ENCODE peak calls at places on chromosomes 5 and 9, in seven cellular contexts. W is H1, P is K562, D is HCT116, B is GM12878, Q is GM23338, O is HepG2. Z is an unnamed sample.
A peak's percentile ranks its signal among the peaks of the same experiment; 100 is the strongest.

GRCh38 chr5:115840825-115841224 is 540 bp downstream of the ATG12 start:
- DNase-seq in W (no peak), P (no peak), D (no peak), B (no peak), Q (no peak), O (no peak), Z (peak; percentile 39)

GRCh38 chr5:40985501-40985900 is 76.2 kb downstream of the C7 start:
- DNase-seq in W (no peak), P (no peak), D (no peak), B (no peak), Q (no peak), O (no peak), Z (no peak)

GRCh38 chr5:147445951-147446350 is 63.9 kb downstream of the DPYSL3 start:
- DNase-seq in W (no peak), P (no peak), D (no peak), B (no peak), Q (no peak), O (no peak), Z (no peak)

GRCh38 chr5:68924490-68925145 is 169.2 kb upstream of the SLC30A5 start:
- DNase-seq in W (no peak), P (no peak), D (no peak), B (no peak), Q (no peak), O (peak; percentile 86), Z (no peak)

GRCh38 chr5:66193419-66193818 is 49.3 kb downstream of the SREK1 start:
- DNase-seq in W (no peak), P (no peak), D (no peak), B (no peak), Q (no peak), O (no peak), Z (no peak)

GRCh38 chr5:81850932-81851331 is 100.0 kb upstream of the SSBP2 start:
- DNase-seq in W (no peak), P (no peak), D (no peak), B (no peak), Q (no peak), O (no peak), Z (no peak)

GRCh38 chr5:32058101-32058500 is 116.0 kb downstream of the GOLPH3 start:
- DNase-seq in W (no peak), P (no peak), D (no peak), B (no peak), Q (no peak), O (no peak), Z (no peak)

GRCh38 chr9:3912817-3913216 is 387.0 kb upstream of the RFX3 start:
- DNase-seq in W (no peak), P (no peak), D (no peak), B (no peak), Q (no peak), O (no peak), Z (no peak)

GRCh38 chr5:17154211-17154996 is 63.0 kb upstream of the BASP1 start:
- DNase-seq in W (no peak), P (no peak), D (no peak), B (no peak), Q (no peak), O (no peak), Z (peak; percentile 72)

GRCh38 chr9:27530915-27531762 is 1.5 kb upstream of the MOB3B start:
- DNase-seq in W (no peak), P (peak; percentile 39), D (no peak), B (no peak), Q (no peak), O (no peak), Z (no peak)

GRCh38 chr9:75847085-75847484 is 43.4 kb upstream of the PCSK5 start:
- DNase-seq in W (no peak), P (no peak), D (no peak), B (no peak), Q (no peak), O (no peak), Z (peak; percentile 2)
- TF ChIP-seq POLR2AphosphoS5 in W (no peak), P (no peak), D (no peak), B (no peak), Q (no peak), O (no peak), Z (no peak)

DNA sequence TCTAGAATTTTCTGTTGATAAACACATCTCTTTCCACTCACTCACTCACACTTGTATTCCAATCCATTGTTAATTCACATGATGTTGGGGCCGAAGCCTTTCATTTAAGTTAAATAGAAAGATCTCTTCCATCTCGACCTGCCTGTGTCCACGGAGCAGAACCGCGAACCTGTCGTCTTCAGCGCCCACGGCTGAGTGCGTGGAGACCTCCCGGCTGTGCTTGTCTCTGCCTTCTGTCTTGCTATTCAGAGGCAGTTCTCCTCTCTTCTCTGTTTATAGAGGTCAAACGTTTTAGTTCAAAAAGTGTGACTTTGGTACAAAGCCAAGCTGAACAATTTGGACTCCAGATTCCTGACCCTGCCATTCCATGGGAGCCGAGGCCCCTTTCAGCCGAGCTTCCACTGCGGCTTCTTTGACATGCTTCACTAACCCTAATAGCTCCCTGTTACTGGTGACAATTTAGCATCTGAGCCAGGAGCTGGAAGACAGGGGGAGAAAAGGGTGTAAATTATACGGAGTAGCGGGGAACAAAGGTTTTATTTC is 314.3 kb upstream of the IRX4 start:
- DNase-seq in W (no peak), P (no peak), D (no peak), B (no peak), Q (no peak), O (no peak), Z (no peak)
- TF ChIP-seq EZH2 in W (no peak), P (no peak), D (no peak), B (no peak), Q (no peak), O (no peak), Z (no peak)

GRCh38 chr5:101362067-101362466 is 459.0 kb upstream of the ST8SIA4 start:
- DNase-seq in W (no peak), P (no peak), D (no peak), B (no peak), Q (peak; percentile 24), O (no peak), Z (no peak)

GRCh38 chr5:101370240-101370639 is 467.2 kb upstream of the ST8SIA4 start:
- DNase-seq in W (no peak), P (no peak), D (no peak), B (no peak), Q (no peak), O (no peak), Z (no peak)

GRCh38 chr5:101364469-101364868 is 461.4 kb upstream of the ST8SIA4 start:
- DNase-seq in W (no peak), P (no peak), D (no peak), B (no peak), Q (no peak), O (no peak), Z (no peak)
- H2AFZ ChIP-seq in W (no peak overlapping the region), P (no peak overlapping the region), D (no peak overlapping the region), B (no peak overlapping the region), Q (no peak overlapping the region), O (no peak overlapping the region), Z (peak overlapping the region; percentile 29)

GRCh38 chr9:115494958-115495690 is 377.2 kb upstream of the TNC start:
- DNase-seq in W (no peak), P (no peak), D (no peak), B (no peak), Q (no peak), O (peak; percentile 85), Z (no peak)
- TF ChIP-seq POLR2AphosphoS5 in W (no peak), P (no peak), D (no peak), B (no peak), Q (no peak), O (no peak), Z (no peak)

DNA sequence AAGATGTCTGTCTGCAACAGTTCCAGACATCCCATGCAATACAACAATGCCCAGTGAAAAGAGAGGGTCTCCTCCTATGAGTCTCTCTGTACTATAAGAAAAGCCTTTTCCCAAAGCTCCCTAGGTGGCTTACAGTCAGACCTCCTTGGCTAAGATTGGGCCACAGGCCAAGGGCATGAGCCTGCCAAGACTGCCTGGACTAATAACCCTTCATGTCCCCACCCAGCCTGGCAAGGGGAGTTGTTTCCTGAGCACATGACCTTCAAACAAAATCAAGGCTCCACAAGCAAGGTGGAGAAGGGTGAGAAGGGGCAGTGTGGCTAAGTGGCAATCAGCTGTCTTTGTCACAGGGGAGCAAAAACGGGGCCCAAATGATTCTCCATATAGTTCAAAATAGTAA is 75.6 kb upstream of the ZSWIM6 start:
- DNase-seq in W (no peak), P (no peak), D (no peak), B (no peak), Q (no peak), O (no peak), Z (peak; percentile 37)
- TF ChIP-seq EZH2 in W (no peak), P (no peak), D (no peak), B (no peak), Q (no peak), O (no peak), Z (no peak)

GRCh38 chr5:87844449-87844848 is 424.2 kb downstream of the TMEM161B start:
- DNase-seq in W (no peak), P (no peak), D (peak; percentile 4), B (no peak), Q (no peak), O (no peak), Z (no peak)
- H2AFZ ChIP-seq in W (no peak overlapping the region), P (no peak overlapping the region), D (peak overlapping the region; percentile 29), B (no peak overlapping the region), Q (no peak overlapping the region), O (no peak overlapping the region), Z (no peak overlapping the region)

DNA sequence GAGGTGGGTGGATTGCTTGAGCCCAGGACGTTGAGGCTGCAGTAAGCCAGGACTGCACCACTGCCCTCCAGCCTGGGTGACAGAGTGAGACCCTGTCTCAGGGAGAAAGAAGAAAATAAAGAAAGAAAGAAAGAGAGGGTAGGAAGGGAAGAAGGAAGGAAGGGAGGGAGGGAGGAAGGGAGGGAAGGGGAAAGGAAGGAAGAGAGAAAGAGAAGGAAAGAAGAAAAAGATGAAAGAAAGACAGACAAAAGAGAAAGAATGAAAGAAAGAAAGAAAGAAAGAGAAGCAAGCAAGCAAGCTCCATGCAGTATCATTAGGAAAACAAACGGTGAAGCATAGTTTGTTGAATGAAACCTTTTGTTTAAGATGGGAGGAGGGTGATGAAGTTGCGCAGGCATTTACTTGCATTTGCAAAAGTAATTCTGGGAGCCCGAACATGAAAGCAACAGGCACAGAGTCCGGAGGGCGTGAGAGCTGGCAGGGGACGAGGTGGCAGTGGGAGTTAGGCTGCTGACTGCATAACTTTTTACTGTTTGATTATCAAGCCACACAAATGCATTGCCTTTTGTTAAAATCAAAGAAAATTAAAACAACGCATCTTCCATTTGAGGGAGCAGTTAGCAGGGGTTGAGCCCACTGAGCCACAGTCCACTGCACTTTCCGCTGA is 26.0 kb upstream of the CEP72 start:
- DNase-seq in W (no peak), P (no peak), D (no peak), B (no peak), Q (no peak), O (no peak), Z (no peak)
- TF ChIP-seq POLR2AphosphoS5 in W (no peak), P (no peak), D (no peak), B (no peak), Q (no peak), O (no peak), Z (no peak)

Z was measured in endothelial cell of umbilical vein.